ENCODE peak calls at places on chromosomes 11 and 22, in eight cellular contexts. Z is HCEC 1CT; R is thyroid gland; U is GM04504; H is CD4-positive, CD25-positive, alpha-beta regulatory T cell; K is activated CD4-positive, alpha-beta T cell treated with anti-CD3 and anti-CD28 coated beads for 36 hours; W is transverse colon; I is stimulated activated CD4-positive, alpha-beta T cell treated with anti-CD3 and anti-CD28 coated beads, Interleukin-2, amount 100 ng/mL, for 48 hours. O is an unnamed sample.
A peak's percentile ranks its signal among the peaks of the same experiment; 100 is the strongest.

GRCh38 chr22:37639070-37639760 is at the start of gene SH3BP1:
- DNase-seq in Z (no peak), R (peak; percentile 59), U (no peak), H (peak; percentile 67), K (peak; percentile 76), W (peak; percentile 81), I (peak; percentile 34), O (no peak)

GRCh38 chr11:107040447-107041444 is 22.5 kb upstream of the GUCY1A2 start:
- DNase-seq in Z (peak; percentile 87), R (no peak), U (peak; percentile 28), H (no peak), K (no peak), W (no peak), I (no peak), O (no peak)

GRCh38 chr11:10398525-10398924 is 56.5 kb upstream of the AMPD3 start:
- DNase-seq in Z (no peak), R (no peak), U (no peak), H (no peak), K (no peak), W (peak; percentile 38), I (no peak), O (no peak)

GRCh38 chr11:118914178-118914918 is 11.4 kb downstream of the BCL9L start:
- DNase-seq in Z (no peak), R (peak; percentile 69), U (no peak), H (peak; percentile 67), K (peak; percentile 87), W (peak; percentile 65), I (no peak), O (no peak)

GRCh38 chr11:34302046-34302921 is 55.5 kb downstream of the ABTB2 start:
- DNase-seq in Z (peak; percentile 94), R (no peak), U (peak; percentile 90), H (no peak), K (no peak), W (no peak), I (no peak), O (no peak)

GRCh38 chr11:108037636-108038035 is 28.9 kb downstream of the CUL5 start:
- DNase-seq in Z (peak; percentile 63), R (no peak), U (peak; percentile 17), H (no peak), K (no peak), W (no peak), I (no peak), O (no peak)

GRCh38 chr11:44030996-44031395 is 16.8 kb upstream of the ACCSL start:
- DNase-seq in Z (no peak), R (no peak), U (no peak), H (no peak), K (no peak), W (no peak), I (no peak), O (no peak)

GRCh38 chr11:57251491-57252104 is 14.5 kb upstream of the APLNR start:
- DNase-seq in Z (no peak), R (peak; percentile 61), U (no peak), H (no peak), K (no peak), W (no peak), I (no peak), O (peak; percentile 53)

GRCh38 chr11:128517457-128518230 is 69.7 kb downstream of the ETS1 start:
- DNase-seq in Z (peak; percentile 71), R (no peak), U (no peak), H (no peak), K (no peak), W (no peak), I (no peak), O (no peak)

GRCh38 chr11:35013514-35014191 is 97.2 kb downstream of the PDHX start:
- DNase-seq in Z (no peak), R (no peak), U (no peak), H (no peak), K (peak; percentile 54), W (no peak), I (no peak), O (no peak)